ENCODE peak calls at places on chromosomes 5 and 9, in seven cellular contexts. C is astrocyte of the spinal cord, X is thoracic aorta, K is heart right ventricle, F is PC-3, A is foreskin fibroblast, L is GM12864. Y is an unnamed sample.

GRCh38 chr9:37551468-37551867 is 24.7 kb downstream of the FBXO10 start:
- DNase-seq in C (no peak), A (no peak), X (no peak), K (no peak), F (no peak), L (no peak), Y (no peak)

GRCh38 chr5:65199988-65200668 is 281.6 kb downstream of the ADAMTS6 start:
- DNase-seq in F (peak), C (peak), K (no peak), A (peak), X (no peak), L (no peak), Y (no peak)

GRCh38 chr5:145221416-145221815 is 613.7 kb downstream of the PRELID2 start:
- DNase-seq in L (no peak), F (no peak), C (no peak), A (no peak), K (no peak), X (no peak), Y (no peak)

GRCh38 chr5:57695179-57695578 is 212.6 kb upstream of the ACTBL2 start:
- DNase-seq in K (no peak), C (no peak), L (no peak), F (no peak), A (no peak), X (no peak), Y (no peak)

GRCh38 chr5:174877987-174878386 is 153.6 kb downstream of the MSX2 start:
- DNase-seq in F (no peak), L (no peak), C (no peak), X (no peak), A (no peak), K (no peak), Y (no peak)

GRCh38 chr9:106772523-106773290 is 90.3 kb upstream of the ZNF462 start:
- DNase-seq in C (no peak), F (no peak), L (no peak), X (no peak), A (no peak), K (no peak), Y (no peak)

GRCh38 chr5:102090770-102091169 is 205.3 kb downstream of the SLCO4C1 start:
- DNase-seq in F (peak), C (no peak), X (no peak), A (no peak), L (no peak), K (no peak), Y (peak)

GRCh38 chr9:2761424-2761823 is 44.1 kb downstream of the KCNV2 start:
- DNase-seq in A (no peak), C (no peak), F (no peak), K (no peak), X (no peak), L (peak), Y (no peak)

GRCh38 chr5:54835642-54836041 is 149.8 kb downstream of the ESM1 start:
- DNase-seq in L (no peak), X (no peak), A (peak), C (peak), K (no peak), F (peak), Y (no peak)

GRCh38 chr5:97874491-97874890 is 691.4 kb upstream of the RIOK2 start:
- DNase-seq in L (no peak), F (peak), C (peak), A (peak), X (no peak), K (no peak), Y (no peak)

GRCh38 chr5:173233347-173234128 is 1.5 kb downstream of the NKX2-5 start:
- DNase-seq in F (no peak), C (no peak), X (no peak), A (no peak), K (no peak), L (no peak), Y (peak)

GRCh38 chr5:33650911-33651310 is 210.1 kb downstream of the TARS1 start:
- DNase-seq in K (no peak), X (no peak), F (peak), L (no peak), A (peak), C (peak), Y (no peak)

GRCh38 chr5:176133289-176133870 is 104.8 kb upstream of the SIMC1 start:
- DNase-seq in K (no peak), A (no peak), C (no peak), F (no peak), L (no peak), X (no peak), Y (no peak)

GRCh38 chr5:147101654-147102053 is 133.2 kb upstream of the STK32A start:
- DNase-seq in C (peak), K (no peak), L (no peak), X (no peak), A (no peak), F (no peak), Y (no peak)

GRCh38 chr9:78613006-78613405 is 316.1 kb downstream of the PSAT1 start:
- DNase-seq in A (no peak), K (no peak), F (peak), L (no peak), C (no peak), X (no peak), Y (no peak)

GRCh38 chr5:80318212-80318611 is 1.6 kb upstream of the SPZ1 start:
- DNase-seq in K (no peak), L (no peak), F (no peak), X (no peak), A (peak), C (peak), Y (no peak)

GRCh38 chr5:151148583-151148982 is 9.0 kb downstream of the ANXA6 start:
- DNase-seq in K (no peak), L (no peak), A (no peak), X (no peak), F (no peak), C (no peak), Y (no peak)

GRCh38 chr5:172733179-172733973 is 37.6 kb downstream of the DUSP1 start:
- DNase-seq in K (peak), L (no peak), A (peak), F (no peak), X (peak), C (peak), Y (no peak)

GRCh38 chr9:389758-390157 is 175.1 kb downstream of the DOCK8 start:
- DNase-seq in L (no peak), K (no peak), A (no peak), F (no peak), C (no peak), X (no peak), Y (no peak)

GRCh38 chr5:156526081-156527017 is 199.4 kb downstream of the SGCD start:
- DNase-seq in A (no peak), K (no peak), X (no peak), C (no peak), F (no peak), L (no peak), Y (no peak)

GRCh38 chr9:38039907-38040682 is 28.9 kb downstream of the SHB start:
- DNase-seq in L (no peak), F (no peak), A (no peak), X (no peak), C (no peak), K (no peak), Y (no peak)

GRCh38 chr9:124248992-124249391 is 8.8 kb upstream of the NEK6 start:
- DNase-seq in A (no peak), L (no peak), F (no peak), X (no peak), C (no peak), K (no peak), Y (no peak)

GRCh38 chr5:98705841-98706240 is 67.6 kb upstream of the RGMB start:
- DNase-seq in A (peak), C (peak), K (no peak), F (peak), L (no peak), X (no peak), Y (no peak)

GRCh38 chr5:138967806-138968448 is 92.8 kb upstream of the LRRTM2 start:
- DNase-seq in K (peak), L (no peak), X (no peak), F (no peak), C (no peak), A (no peak), Y (no peak)

GRCh38 chr5:39892708-39893107 is 467.9 kb upstream of the DAB2 start:
- DNase-seq in F (peak), L (no peak), X (no peak), C (peak), A (peak), K (no peak), Y (no peak)

GRCh38 chr9:89748831-89749499 is 144.2 kb downstream of the GADD45G start:
- DNase-seq in F (no peak), L (no peak), K (no peak), X (no peak), A (no peak), C (no peak), Y (no peak)

GRCh38 chr5:139383275-139383992 is at the start of gene SLC23A1:
- DNase-seq in K (no peak), C (no peak), F (no peak), L (no peak), X (no peak), A (no peak), Y (no peak)

GRCh38 chr5:83368317-83368716 is 103.2 kb upstream of the VCAN start:
- DNase-seq in K (peak), C (peak), A (peak), X (no peak), F (peak), L (no peak), Y (no peak)

GRCh38 chr5:149936044-149936699 is 8.4 kb downstream of the PDE6A start:
- DNase-seq in X (no peak), C (no peak), A (no peak), F (no peak), L (no peak), K (no peak), Y (no peak)

GRCh38 chr9:2506310-2506709 is 115.3 kb upstream of the VLDLR start:
- DNase-seq in A (no peak), K (no peak), F (no peak), C (no peak), X (no peak), L (no peak), Y (no peak)

GRCh38 chr5:52963636-52964035 is 25.5 kb upstream of the ITGA2 start:
- DNase-seq in K (no peak), C (no peak), F (peak), A (no peak), L (no peak), X (no peak), Y (no peak)

DNA sequence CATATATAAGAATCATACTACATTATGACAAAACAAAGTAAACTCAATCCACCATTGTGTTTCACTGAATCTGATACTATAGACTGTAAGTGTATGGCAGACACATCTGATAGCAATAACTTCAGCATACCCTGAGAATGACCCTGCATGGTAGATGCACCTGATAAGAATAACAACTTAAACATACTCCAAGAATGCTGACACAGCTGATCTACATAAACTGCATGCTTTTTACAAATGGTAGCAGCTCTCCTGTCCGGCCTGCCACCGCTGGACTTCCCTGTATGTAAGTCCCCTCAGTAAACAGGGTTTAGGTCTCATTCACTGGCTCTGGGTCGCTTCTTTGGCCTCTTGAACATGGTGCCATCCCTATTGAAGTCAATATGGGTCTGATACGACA is 100.4 kb downstream of the ANKH start:
- DNase-seq in K (no peak), X (no peak), L (no peak), F (no peak), A (no peak), C (no peak), Y (no peak)
- TF ChIP-seq CTCF in K (no peak), X (no peak), L (no peak), F (no peak), A (no peak), C (no peak), Y (no peak)

GRCh38 chr9:135479469-135480052 is at the start of gene PPP1R26:
- DNase-seq in F (peak), L (no peak), K (peak), C (no peak), A (no peak), X (no peak), Y (peak)

GRCh38 chr9:135478191-135478590 is 1.4 kb upstream of the PPP1R26 start:
- DNase-seq in A (no peak), F (no peak), L (no peak), K (no peak), X (no peak), C (no peak), Y (no peak)

GRCh38 chr9:135480071-135480941 is 724 bp downstream of the PPP1R26 start:
- DNase-seq in L (no peak), C (no peak), X (no peak), K (no peak), F (peak), A (peak), Y (peak)

GRCh38 chr9:135480942-135481315 is 1.3 kb downstream of the PPP1R26 start:
- DNase-seq in X (no peak), K (no peak), C (no peak), L (no peak), A (no peak), F (no peak), Y (no peak)

GRCh38 chr9:135478858-135479468 is 619 bp upstream of the PPP1R26 start:
- DNase-seq in F (peak), X (no peak), K (peak), C (no peak), L (no peak), A (no peak), Y (peak)
- TF ChIP-seq CTCF in F (peak), X (no peak), K (no peak), C (peak), L (no peak), A (no peak), Y (no peak)

DNA sequence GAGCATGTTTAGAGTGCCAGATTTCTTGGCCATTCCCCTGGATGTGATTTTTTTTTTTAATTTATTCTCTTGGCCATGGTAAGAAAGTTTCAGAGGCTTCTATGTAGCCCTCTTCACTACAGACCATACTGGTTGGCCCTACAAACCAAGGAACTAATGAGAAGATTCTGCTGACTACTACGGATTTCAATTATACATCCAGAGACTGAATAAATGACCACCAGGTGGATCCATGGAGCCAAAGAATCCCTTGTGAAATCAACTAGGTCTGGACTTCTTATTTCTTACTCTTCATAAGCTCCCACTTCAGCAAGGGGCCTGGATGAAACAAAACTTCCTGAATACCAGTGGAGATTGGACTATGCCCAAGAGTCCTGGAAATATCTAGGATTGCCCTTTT is 27.6 kb downstream of the ZNF622 start:
- DNase-seq in F (peak), C (no peak), L (no peak), X (no peak), A (no peak), K (no peak), Y (no peak)
- TF ChIP-seq CTCF in F (peak), C (no peak), L (no peak), X (no peak), A (no peak), K (peak), Y (no peak)

GRCh38 chr9:9142001-9142400 is 1342.4 kb upstream of the DMAC1 start:
- DNase-seq in L (no peak), K (no peak), C (no peak), A (no peak), X (no peak), F (no peak), Y (no peak)
- TF ChIP-seq CTCF in L (no peak), K (no peak), C (no peak), A (no peak), X (no peak), F (no peak), Y (no peak)

GRCh38 chr5:59335544-59335943 is 558.0 kb downstream of the PDE4D start:
- DNase-seq in K (no peak), A (no peak), X (no peak), L (no peak), F (no peak), C (no peak), Y (no peak)
- TF ChIP-seq CTCF in K (peak), A (peak), X (no peak), L (no peak), F (peak), C (no peak), Y (no peak)

DNA sequence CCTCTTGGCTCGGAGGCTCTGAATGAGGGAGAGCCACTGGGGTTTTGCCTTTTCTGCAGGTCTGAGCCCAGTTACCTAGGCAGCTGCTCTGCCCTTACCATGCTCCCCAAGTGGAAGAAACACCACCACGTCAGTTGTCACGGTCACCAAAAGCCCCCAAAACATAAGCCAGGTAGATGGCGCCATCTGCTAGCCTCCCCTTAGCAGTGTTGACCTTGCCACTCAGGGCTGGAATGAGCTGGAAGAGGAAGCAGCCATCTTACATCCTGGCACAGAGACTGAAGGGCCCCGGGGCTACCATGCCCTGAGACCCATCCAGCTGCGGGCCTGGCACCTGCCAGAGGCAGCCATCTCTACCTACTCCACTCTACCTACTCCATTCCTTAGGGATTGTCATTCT is 7.4 kb downstream of the ZER1 start:
- DNase-seq in L (no peak), C (no peak), F (no peak), X (no peak), A (no peak), K (no peak), Y (no peak)
- TF ChIP-seq CTCF in L (no peak), C (no peak), F (no peak), X (no peak), A (no peak), K (no peak), Y (no peak)